ENCODE peak calls at places on chromosomes 13 and 19, in seven cellular contexts. Z is breast epithelium; W is mammary epithelial cell; G is CD8-positive, alpha-beta T cell; O is fibroblast of lung; L is endodermal cell; Y is lung. D is an unnamed sample.

GRCh38 chr19:56367829-56368711 is 25.3 kb downstream of the ZNF582 start:
- DNase-seq in Z (peak), W (peak), G (peak), O (peak), L (peak), Y (peak), D (peak)

GRCh38 chr19:58409010-58409790 is 751 bp downstream of the ZNF584 start:
- DNase-seq in Z (peak), W (no peak), G (no peak), O (no peak), L (peak), Y (no peak), D (no peak)

GRCh38 chr19:408441-409005 is 424 bp downstream of the C2CD4C start:
- DNase-seq in Z (peak), W (no peak), G (no peak), O (no peak), L (peak), Y (no peak), D (no peak)

GRCh38 chr19:47100290-47100689 is 13.3 kb downstream of the ZC3H4 start:
- DNase-seq in Z (no peak), W (no peak), G (no peak), O (no peak), L (no peak), Y (no peak), D (no peak)

GRCh38 chr19:39167461-39168257 is 29.1 kb upstream of the NCCRP1 start:
- DNase-seq in Z (peak), W (peak), G (no peak), O (no peak), L (peak), Y (peak), D (no peak)

GRCh38 chr19:16062789-16063188 is 13.5 kb upstream of the TPM4 start:
- DNase-seq in Z (no peak), W (no peak), G (peak), O (no peak), L (peak), Y (no peak), D (no peak)

GRCh38 chr13:79874396-79875360 is 393.7 kb downstream of the NDFIP2 start:
- DNase-seq in Z (no peak), W (peak), G (no peak), O (no peak), L (no peak), Y (no peak), D (no peak)

GRCh38 chr19:49058592-49058991 is 1.0 kb upstream of the CGB7 start:
- DNase-seq in Z (no peak), W (peak), G (no peak), O (no peak), L (peak), Y (no peak), D (no peak)

GRCh38 chr13:93797463-93797862 is 570.9 kb downstream of the GPC6 start:
- DNase-seq in Z (no peak), W (no peak), G (no peak), O (no peak), L (no peak), Y (no peak), D (no peak)

GRCh38 chr19:6828698-6829633 is 56.5 kb downstream of the VAV1 start:
- DNase-seq in Z (no peak), W (no peak), G (peak), O (no peak), L (peak), Y (no peak), D (no peak)

GRCh38 chr19:18340237-18340989 is at the start of gene PGPEP1:
- DNase-seq in Z (peak), W (no peak), G (peak), O (peak), L (peak), Y (peak), D (no peak)

GRCh38 chr13:44748439-44748838 is 172.3 kb upstream of the TSC22D1 start:
- DNase-seq in Z (no peak), W (no peak), G (no peak), O (no peak), L (no peak), Y (no peak), D (no peak)

GRCh38 chr13:25423831-25424230 is 52.1 kb downstream of the ATP8A2 start:
- DNase-seq in Z (no peak), W (no peak), G (no peak), O (no peak), L (no peak), Y (no peak), D (no peak)

GRCh38 chr13:40982772-40983171 is 36.3 kb downstream of the ELF1 start:
- DNase-seq in Z (no peak), W (peak), G (peak), O (peak), L (no peak), Y (no peak), D (no peak)

DNA sequence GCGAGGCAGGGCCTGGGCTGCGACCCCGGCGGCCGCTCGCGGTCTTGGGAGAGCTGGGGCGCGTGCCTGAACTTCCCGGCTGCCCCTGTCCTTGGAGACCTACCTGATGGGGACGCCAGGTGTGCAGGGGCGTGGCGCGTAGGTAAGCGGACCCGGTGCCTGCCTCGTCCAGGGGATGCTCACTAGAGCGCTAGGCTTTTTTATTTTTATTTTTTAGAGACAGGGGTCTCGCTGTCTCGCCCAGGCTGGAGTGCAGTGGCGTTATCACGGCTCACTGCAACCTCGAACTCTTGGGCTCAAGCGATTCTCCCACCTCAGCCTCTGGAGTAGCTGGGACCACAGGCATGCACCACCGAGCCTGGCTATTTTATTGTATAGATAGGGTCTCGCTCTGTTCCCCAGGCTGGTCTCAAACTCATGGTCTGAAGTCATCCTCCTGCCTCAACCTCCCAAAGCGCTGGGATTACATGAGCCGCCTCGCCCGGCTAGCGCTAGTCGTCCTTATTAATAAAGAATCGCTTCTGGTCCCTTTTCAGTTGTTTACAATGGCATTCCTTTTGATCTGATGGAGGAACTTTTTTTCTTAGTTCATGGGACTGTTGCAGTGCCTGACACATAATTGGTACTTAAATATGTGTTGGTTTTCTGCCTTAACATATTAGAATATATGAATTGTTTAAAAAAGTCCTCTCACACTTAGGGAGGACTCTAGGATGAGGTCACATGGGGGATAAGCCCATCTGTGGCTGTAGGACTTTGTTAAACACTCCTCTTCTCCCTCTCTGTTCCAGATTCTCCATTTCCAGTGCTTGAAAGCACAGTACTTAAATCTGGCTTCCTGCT is 812 bp downstream of the DPY19L3 start:
- DNase-seq in Z (no peak), W (peak), G (no peak), O (no peak), L (no peak), Y (no peak), D (no peak)
- TF ChIP-seq CTCF in Z (no peak), W (no peak), G (no peak), O (no peak), L (peak), Y (no peak), D (no peak)

GRCh38 chr13:98977568-98978270 is at the start of gene DOCK9:
- DNase-seq in Z (peak), W (peak), G (no peak), O (peak), L (peak), Y (peak), D (no peak)
- H3K4me3 ChIP-seq in Z (peak), W (peak), G (no peak), O (peak), L (peak), Y (peak), D (peak)

GRCh38 chr13:52738719-52739467 is 727 bp downstream of the CNMD start:
- DNase-seq in Z (no peak), W (no peak), G (peak), O (no peak), L (peak), Y (no peak), D (no peak)
- TF ChIP-seq CTCF in Z (no peak), W (peak), G (peak), O (peak), L (peak), Y (no peak), D (no peak)

GRCh38 chr19:4083677-4084546 is 17.2 kb upstream of the ZBTB7A start:
- DNase-seq in Z (peak), W (no peak), G (peak), O (no peak), L (no peak), Y (no peak), D (no peak)

GRCh38 chr19:4081441-4082129 is 14.9 kb upstream of the ZBTB7A start:
- DNase-seq in Z (no peak), W (no peak), G (no peak), O (peak), L (no peak), Y (no peak), D (no peak)

GRCh38 chr19:4082172-4082571 is 15.5 kb upstream of the ZBTB7A start:
- DNase-seq in Z (no peak), W (no peak), G (no peak), O (no peak), L (no peak), Y (no peak), D (no peak)

GRCh38 chr19:4086336-4086953 is 19.7 kb upstream of the ZBTB7A start:
- DNase-seq in Z (no peak), W (no peak), G (no peak), O (no peak), L (no peak), Y (no peak), D (no peak)

DNA sequence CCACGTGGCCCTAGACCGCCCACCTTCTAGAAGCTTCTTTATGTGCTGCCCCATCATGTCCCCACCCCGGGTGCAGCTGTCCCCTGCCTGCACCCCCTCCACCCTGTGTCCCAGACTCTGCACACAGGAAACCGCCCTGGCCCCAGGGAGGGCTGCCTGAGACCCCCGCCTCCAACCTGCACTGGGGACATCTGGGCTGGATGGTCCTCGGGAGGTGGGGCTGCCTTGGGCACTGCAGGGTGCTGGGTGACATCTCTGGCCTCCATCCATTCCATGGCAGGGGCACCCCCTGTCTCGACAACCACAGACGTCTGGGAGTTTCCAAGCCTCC is 17.8 kb upstream of the ZBTB7A start:
- DNase-seq in Z (no peak), W (no peak), G (no peak), O (no peak), L (no peak), Y (no peak), D (no peak)
- H3K4me3 ChIP-seq in Z (peak), W (no peak), G (no peak), O (no peak), L (no peak), Y (no peak), D (no peak)

DNA sequence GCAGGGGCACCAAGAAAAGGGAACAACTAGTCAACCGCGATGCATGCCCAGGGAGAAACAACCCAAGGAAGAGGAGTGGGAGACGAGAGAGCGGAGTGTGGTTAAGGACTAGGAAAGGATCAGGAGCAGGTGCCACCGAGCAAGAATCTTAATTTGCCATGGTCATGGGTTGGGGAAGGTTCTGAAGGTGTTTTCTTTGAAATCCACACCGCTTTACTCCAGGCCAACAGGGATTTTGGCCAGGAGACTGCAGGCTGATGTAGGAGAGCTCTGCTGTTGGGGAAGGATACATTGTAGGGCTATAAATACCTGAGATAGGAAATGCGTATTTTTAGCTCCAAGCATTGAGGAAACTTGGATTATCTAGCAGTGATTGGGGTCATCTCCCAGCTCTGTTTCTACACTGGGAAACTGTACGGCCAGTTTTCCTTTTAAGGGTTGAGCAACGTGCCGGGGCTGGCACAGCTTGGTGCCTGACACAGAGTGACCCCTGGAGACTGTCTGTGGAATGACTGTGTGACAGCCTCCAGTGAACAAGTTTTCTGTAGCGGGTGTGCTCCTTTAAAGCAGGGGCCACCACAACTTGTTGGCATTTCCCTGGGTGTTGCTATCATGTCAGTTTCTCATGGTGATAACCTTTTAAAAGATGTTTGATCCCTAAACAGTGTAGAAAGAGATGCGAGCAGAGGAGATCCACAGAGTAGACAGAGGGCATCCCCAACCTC is 34.2 kb downstream of the ZNF536 start:
- DNase-seq in Z (no peak), W (no peak), G (no peak), O (peak), L (peak), Y (no peak), D (no peak)
- TF ChIP-seq CTCF in Z (no peak), W (no peak), G (no peak), O (no peak), L (peak), Y (no peak), D (no peak)

D was measured in coronary artery.